ENCODE peak calls at places on chromosome 15, in nine cellular contexts. C, A, G, P, D, T, Z, Q and O are unnamed samples.

GRCh38 chr15:90915808-90916440 is 12.8 kb downstream of the MAN2A2 start:
- DNase-seq in C (no peak), A (no peak), G (no peak), P (no peak), D (no peak), T (no peak), Z (no peak), Q (no peak), O (no peak)

GRCh38 chr15:90465930-90466567 is 63.7 kb upstream of the CRTC3 start:
- DNase-seq in C (no peak), A (no peak), G (no peak), P (no peak), D (no peak), T (no peak), Z (peak; percentile 43), Q (no peak), O (peak; percentile 61)

GRCh38 chr15:96428742-96429141 is 98.2 kb downstream of the NR2F2 start:
- DNase-seq in C (no peak), A (no peak), G (no peak), P (no peak), D (no peak), T (no peak), Z (peak; percentile 70), Q (no peak), O (peak; percentile 91)

GRCh38 chr15:32723171-32723948 is 5.6 kb downstream of the GREM1 start:
- DNase-seq in C (no peak), A (no peak), G (no peak), P (no peak), D (no peak), T (no peak), Z (no peak), Q (no peak), O (no peak)

GRCh38 chr15:75823860-75824613 is 19.2 kb upstream of the UBE2Q2 start:
- DNase-seq in C (peak; percentile 64), A (no peak), G (no peak), P (no peak), D (no peak), T (no peak), Z (no peak), Q (no peak), O (no peak)

GRCh38 chr15:75309711-75310110 is 26.2 kb upstream of the COMMD4 start:
- DNase-seq in C (no peak), A (no peak), G (no peak), P (no peak), D (no peak), T (no peak), Z (no peak), Q (no peak), O (peak; percentile 18)

GRCh38 chr15:68149059-68149458 is 56.1 kb downstream of the CALML4 start:
- DNase-seq in C (no peak), A (no peak), G (no peak), P (no peak), D (no peak), T (no peak), Z (peak; percentile 8), Q (no peak), O (peak; percentile 80)

GRCh38 chr15:74610302-74610951 is 5.2 kb upstream of the CLK3 start:
- DNase-seq in C (no peak), A (no peak), G (peak; percentile 100), P (no peak), D (no peak), T (no peak), Z (no peak), Q (no peak), O (peak; percentile 48)

GRCh38 chr15:74390552-74391288 is 23.3 kb upstream of the CYP11A1 start:
- DNase-seq in C (no peak), A (no peak), G (peak; percentile 60), P (no peak), D (no peak), T (no peak), Z (no peak), Q (peak; percentile 14), O (no peak)

GRCh38 chr15:78944202-78944625 is 632 bp downstream of the CTSH start:
- DNase-seq in C (no peak), A (no peak), G (no peak), P (no peak), D (no peak), T (no peak), Z (no peak), Q (no peak), O (no peak)